ENCODE peak calls at places on chromosomes 16 and 17, in six cellular contexts. W, L, K, E, X and H are unnamed samples.

GRCh38 chr17:7078711-7079110 is 1.3 kb downstream of the CLEC10A start:
- DNase-seq in W (no peak), L (no peak), K (no peak), E (no peak), X (no peak), H (no peak)

GRCh38 chr16:19837331-19837943 is 47.2 kb downstream of the GPRC5B start:
- DNase-seq in W (no peak), L (no peak), K (no peak), E (no peak), X (no peak), H (no peak)

GRCh38 chr17:56121661-56122060 is 31.6 kb upstream of the ANKFN1 start:
- DNase-seq in W (no peak), L (no peak), K (no peak), E (no peak), X (no peak), H (no peak)

GRCh38 chr17:4301066-4301465 is 37.3 kb upstream of the ANKFY1 start:
- DNase-seq in W (no peak), L (no peak), K (no peak), E (no peak), X (no peak), H (no peak)

GRCh38 chr16:10868089-10868488 is 8.9 kb upstream of the CIITA start:
- DNase-seq in W (no peak), L (no peak), K (no peak), E (no peak), X (no peak), H (no peak)

GRCh38 chr17:79224476-79224875 is 149.9 kb downstream of the ENGASE start:
- DNase-seq in W (no peak), L (no peak), K (no peak), E (no peak), X (no peak), H (no peak)

GRCh38 chr17:79841369-79842135 is 2.3 kb upstream of the CBX4 start:
- DNase-seq in W (no peak), L (no peak), K (no peak), E (no peak), X (no peak), H (no peak)

GRCh38 chr17:74943808-74944522 is 8.3 kb downstream of the OTOP3 start:
- DNase-seq in W (no peak), L (no peak), K (no peak), E (no peak), X (no peak), H (no peak)

GRCh38 chr17:44210342-44211192 is 8.9 kb downstream of the UBTF start:
- DNase-seq in W (peak), L (peak), K (peak), E (no peak), X (no peak), H (peak)

GRCh38 chr17:33038740-33039139 is 47.1 kb downstream of the SPACA3 start:
- DNase-seq in W (peak), L (peak), K (no peak), E (no peak), X (no peak), H (no peak)

GRCh38 chr16:14559809-14560227 is 70.2 kb downstream of the PARN start:
- DNase-seq in W (no peak), L (no peak), K (no peak), E (no peak), X (peak), H (no peak)

GRCh38 chr17:21098934-21099687 is 27.7 kb upstream of the DHRS7B start:
- DNase-seq in W (peak), L (peak), K (peak), E (peak), X (peak), H (peak)
- TF ChIP-seq TAF1 in W (peak), L (peak), K (no peak), E (no peak), X (no peak), H (no peak)

GRCh38 chr17:19867094-19867653 is 562 bp downstream of the ULK2 start:
- DNase-seq in W (no peak), L (no peak), K (peak), E (no peak), X (peak), H (peak)
- TF ChIP-seq POLR2A in W (no peak), L (no peak), K (no peak), E (no peak), X (no peak), H (no peak)

GRCh38 chr17:63944736-63945499 is 12.8 kb upstream of the CD79B start:
- DNase-seq in W (no peak), L (no peak), K (no peak), E (no peak), X (no peak), H (no peak)

GRCh38 chr17:63941751-63942150 is 9.6 kb upstream of the CD79B start:
- DNase-seq in W (no peak), L (no peak), K (no peak), E (no peak), X (no peak), H (no peak)

GRCh38 chr17:63942309-63942985 is 10.3 kb upstream of the CD79B start:
- DNase-seq in W (no peak), L (no peak), K (no peak), E (no peak), X (no peak), H (no peak)

GRCh38 chr17:63945851-63946439 is 13.8 kb upstream of the CD79B start:
- DNase-seq in W (no peak), L (no peak), K (peak), E (no peak), X (peak), H (peak)

GRCh38 chr17:63943745-63944144 is 11.6 kb upstream of the CD79B start:
- DNase-seq in W (no peak), L (no peak), K (no peak), E (no peak), X (no peak), H (no peak)
- TF ChIP-seq TAF1 in W (no peak), L (no peak), K (no peak), E (no peak), X (no peak), H (no peak)

DNA sequence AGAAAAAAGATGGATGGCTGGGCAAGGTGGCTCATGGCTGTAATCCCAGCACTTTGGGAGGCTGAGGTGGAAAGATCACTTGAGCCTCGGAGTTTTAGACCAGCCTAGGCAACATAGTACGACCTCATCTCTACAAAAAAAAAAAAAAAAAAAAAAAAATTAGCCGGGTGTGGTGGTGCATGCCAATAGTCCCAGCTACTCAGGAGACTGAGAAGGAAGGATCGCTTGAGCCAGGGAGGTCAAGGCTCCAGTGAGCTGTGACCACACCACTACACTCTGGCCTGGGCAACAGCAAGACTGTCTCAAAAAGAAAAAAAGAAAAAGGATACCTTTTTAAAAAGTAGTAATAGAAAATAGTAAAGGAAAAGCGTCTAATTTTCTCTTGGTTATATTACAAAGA is 20.7 kb downstream of the ZNF652 start:
- DNase-seq in W (no peak), L (no peak), K (no peak), E (no peak), X (no peak), H (no peak)
- TF ChIP-seq POLR2A in W (no peak), L (no peak), K (no peak), E (no peak), X (no peak), H (no peak)

GRCh38 chr17:38361700-38362465 is 10.2 kb downstream of the SOCS7 start:
- DNase-seq in W (no peak), L (no peak), K (no peak), E (no peak), X (no peak), H (no peak)

GRCh38 chr17:38363016-38363415 is 11.4 kb downstream of the SOCS7 start:
- DNase-seq in W (no peak), L (no peak), K (no peak), E (no peak), X (no peak), H (no peak)

GRCh38 chr17:38357488-38358123 is 6.0 kb downstream of the SOCS7 start:
- DNase-seq in W (no peak), L (no peak), K (no peak), E (no peak), X (no peak), H (no peak)

GRCh38 chr17:38355256-38355655 is 3.6 kb downstream of the SOCS7 start:
- DNase-seq in W (no peak), L (no peak), K (no peak), E (no peak), X (no peak), H (no peak)

DNA sequence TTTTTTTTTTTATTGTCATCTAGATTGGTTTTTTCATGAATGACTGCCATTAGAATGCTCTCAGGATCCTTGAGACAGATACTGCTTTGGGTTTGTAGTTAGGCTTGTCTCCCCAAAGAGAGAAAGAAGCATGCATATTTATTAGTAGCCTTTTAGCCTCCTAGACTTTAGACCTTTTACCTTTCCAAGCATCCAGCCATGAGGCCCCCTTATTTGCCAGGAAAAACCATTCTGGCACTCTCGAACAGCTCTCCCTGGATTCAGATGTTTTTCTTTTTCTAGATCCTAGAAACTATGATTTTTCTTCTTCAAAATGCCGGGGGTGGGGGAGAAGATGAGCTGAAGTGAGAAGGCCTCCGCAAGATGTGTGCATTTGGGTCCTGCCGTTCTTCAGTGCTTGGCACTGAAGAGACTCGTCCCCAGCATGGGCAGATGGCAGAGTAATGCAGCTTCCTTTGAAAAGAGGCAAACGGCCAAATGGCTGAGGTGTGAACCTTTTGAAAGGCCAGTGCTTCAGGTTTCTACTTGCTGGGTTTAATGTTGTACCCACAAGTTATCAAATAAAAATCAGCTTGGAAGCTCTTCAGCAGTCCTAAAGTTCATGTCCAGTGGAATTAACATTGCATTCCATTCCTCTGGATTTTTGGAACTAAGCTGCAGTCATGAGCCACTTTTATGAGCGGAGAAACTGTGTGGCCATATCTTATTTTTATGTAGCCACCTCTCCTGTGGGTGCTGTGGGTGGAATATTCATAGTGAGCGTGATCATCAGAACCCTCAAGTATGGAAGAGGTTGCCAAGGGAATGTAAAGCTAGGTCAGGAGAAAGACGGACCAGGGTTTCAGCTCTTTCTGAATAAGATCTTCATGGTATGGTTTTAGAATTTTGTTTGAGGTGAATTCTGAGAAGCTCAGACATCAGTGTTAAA is 7.2 kb downstream of the SOCS7 start:
- DNase-seq in W (no peak), L (no peak), K (no peak), E (no peak), X (peak), H (no peak)
- TF ChIP-seq TAF1 in W (no peak), L (no peak), K (no peak), E (no peak), X (no peak), H (no peak)